ENCODE peak calls at places on chromosomes 2 and 18, in nine cellular contexts. One of them, this sample, is unnamed.

GRCh38 chr2:65067806-65068553 is 11.8 kb downstream of the CEP68 start:
- DNase-seq in nephron progenitor cell: no peak
- DNase-seq in hepatocyte: no peak
- DNase-seq in AG08396: no peak
- DNase-seq in Calu3: no peak
- DNase-seq in GM12892: no peak
- DNase-seq in fibroblast of villous mesenchyme: no peak
- DNase-seq in HepG2: no peak
- DNase-seq in HTR-8/SVneo: no peak
- DNase-seq in this sample: no peak

GRCh38 chr18:75644871-75645270 is 217.4 kb upstream of the SMIM21 start:
- DNase-seq in fibroblast of villous mesenchyme: no peak
- DNase-seq in HTR-8/SVneo: no peak
- DNase-seq in HepG2: no peak
- DNase-seq in GM12892: no peak
- DNase-seq in Calu3: no peak
- DNase-seq in nephron progenitor cell: no peak
- DNase-seq in AG08396: no peak
- DNase-seq in hepatocyte: no peak
- DNase-seq in this sample: no peak

GRCh38 chr18:51622676-51623075 is 425.2 kb upstream of the MEX3C start:
- DNase-seq in HepG2: no peak
- DNase-seq in GM12892: no peak
- DNase-seq in fibroblast of villous mesenchyme: no peak
- DNase-seq in AG08396: no peak
- DNase-seq in nephron progenitor cell: peak; percentile 14
- DNase-seq in HTR-8/SVneo: no peak
- DNase-seq in hepatocyte: no peak
- DNase-seq in Calu3: no peak
- DNase-seq in this sample: no peak

GRCh38 chr2:20501974-20502373 is 55.1 kb downstream of the RHOB start:
- DNase-seq in Calu3: no peak
- DNase-seq in fibroblast of villous mesenchyme: peak; percentile 100
- DNase-seq in HTR-8/SVneo: peak; percentile 69
- DNase-seq in nephron progenitor cell: no peak
- DNase-seq in GM12892: no peak
- DNase-seq in HepG2: no peak
- DNase-seq in hepatocyte: peak; percentile 54
- DNase-seq in AG08396: peak; percentile 52
- DNase-seq in this sample: no peak

GRCh38 chr2:41710944-41711343 is 336.9 kb upstream of the PKDCC start:
- DNase-seq in nephron progenitor cell: no peak
- DNase-seq in GM12892: no peak
- DNase-seq in HepG2: no peak
- DNase-seq in fibroblast of villous mesenchyme: no peak
- DNase-seq in HTR-8/SVneo: no peak
- DNase-seq in AG08396: no peak
- DNase-seq in Calu3: no peak
- DNase-seq in hepatocyte: no peak
- DNase-seq in this sample: no peak

GRCh38 chr2:65528241-65528574 is 95.8 kb upstream of the SPRED2 start:
- DNase-seq in HepG2: no peak
- DNase-seq in hepatocyte: peak; percentile 17
- DNase-seq in nephron progenitor cell: no peak
- DNase-seq in GM12892: no peak
- DNase-seq in Calu3: no peak
- DNase-seq in HTR-8/SVneo: no peak
- DNase-seq in fibroblast of villous mesenchyme: no peak
- DNase-seq in AG08396: no peak
- DNase-seq in this sample: peak; percentile 77

GRCh38 chr2:207513577-207514257 is 16.0 kb upstream of the CREB1 start:
- DNase-seq in AG08396: peak; percentile 69
- DNase-seq in GM12892: no peak
- DNase-seq in HepG2: no peak
- DNase-seq in nephron progenitor cell: no peak
- DNase-seq in hepatocyte: no peak
- DNase-seq in Calu3: no peak
- DNase-seq in HTR-8/SVneo: peak; percentile 62
- DNase-seq in fibroblast of villous mesenchyme: peak; percentile 92
- DNase-seq in this sample: no peak

GRCh38 chr2:226985227-226985946 is 149.5 kb downstream of the RHBDD1 start:
- DNase-seq in hepatocyte: peak; percentile 81
- DNase-seq in HTR-8/SVneo: peak; percentile 56
- DNase-seq in HepG2: peak; percentile 72
- DNase-seq in AG08396: peak; percentile 62
- DNase-seq in Calu3: peak; percentile 40
- DNase-seq in fibroblast of villous mesenchyme: peak; percentile 90
- DNase-seq in nephron progenitor cell: peak; percentile 17
- DNase-seq in GM12892: no peak
- DNase-seq in this sample: peak; percentile 77

GRCh38 chr2:217734999-217735398 is 267.8 kb downstream of the TNS1 start:
- DNase-seq in hepatocyte: no peak
- DNase-seq in HTR-8/SVneo: no peak
- DNase-seq in fibroblast of villous mesenchyme: no peak
- DNase-seq in HepG2: no peak
- DNase-seq in nephron progenitor cell: no peak
- DNase-seq in GM12892: no peak
- DNase-seq in Calu3: no peak
- DNase-seq in AG08396: no peak
- DNase-seq in this sample: peak; percentile 20

GRCh38 chr2:59910176-59910575 is 643.3 kb downstream of the BCL11A start:
- DNase-seq in AG08396: no peak
- DNase-seq in HepG2: no peak
- DNase-seq in fibroblast of villous mesenchyme: no peak
- DNase-seq in nephron progenitor cell: no peak
- DNase-seq in hepatocyte: no peak
- DNase-seq in HTR-8/SVneo: no peak
- DNase-seq in GM12892: no peak
- DNase-seq in Calu3: no peak
- DNase-seq in this sample: no peak

GRCh38 chr2:212922701-212923100 is 228.7 kb downstream of the IKZF2 start:
- DNase-seq in AG08396: no peak
- DNase-seq in Calu3: no peak
- DNase-seq in GM12892: no peak
- DNase-seq in fibroblast of villous mesenchyme: no peak
- DNase-seq in nephron progenitor cell: no peak
- DNase-seq in HepG2: no peak
- DNase-seq in hepatocyte: no peak
- DNase-seq in HTR-8/SVneo: no peak
- DNase-seq in this sample: no peak

GRCh38 chr18:23105581-23106219 is 29.6 kb upstream of the CABLES1 start:
- DNase-seq in HepG2: no peak
- DNase-seq in fibroblast of villous mesenchyme: no peak
- DNase-seq in hepatocyte: no peak
- DNase-seq in Calu3: peak; percentile 17
- DNase-seq in nephron progenitor cell: no peak
- DNase-seq in AG08396: no peak
- DNase-seq in HTR-8/SVneo: no peak
- DNase-seq in GM12892: no peak
- DNase-seq in this sample: peak; percentile 31

GRCh38 chr2:86592547-86593230 is 29.4 kb upstream of the CHMP3 start:
- DNase-seq in HepG2: no peak
- DNase-seq in AG08396: no peak
- DNase-seq in hepatocyte: no peak
- DNase-seq in GM12892: no peak
- DNase-seq in fibroblast of villous mesenchyme: no peak
- DNase-seq in Calu3: no peak
- DNase-seq in HTR-8/SVneo: no peak
- DNase-seq in nephron progenitor cell: no peak
- DNase-seq in this sample: no peak

GRCh38 chr18:61851940-61852451 is 40.8 kb downstream of the RNF152 start:
- DNase-seq in HepG2: no peak
- DNase-seq in fibroblast of villous mesenchyme: peak; percentile 56
- DNase-seq in HTR-8/SVneo: no peak
- DNase-seq in GM12892: no peak
- DNase-seq in hepatocyte: no peak
- DNase-seq in Calu3: no peak
- DNase-seq in nephron progenitor cell: no peak
- DNase-seq in AG08396: no peak
- DNase-seq in this sample: no peak

GRCh38 chr2:195660265-195660890 is 3.4 kb downstream of the SLC39A10 start:
- DNase-seq in HTR-8/SVneo: peak; percentile 35
- DNase-seq in fibroblast of villous mesenchyme: peak; percentile 86
- DNase-seq in Calu3: peak; percentile 82
- DNase-seq in HepG2: peak; percentile 65
- DNase-seq in nephron progenitor cell: peak; percentile 71
- DNase-seq in AG08396: peak; percentile 41
- DNase-seq in hepatocyte: peak; percentile 87
- DNase-seq in GM12892: no peak
- DNase-seq in this sample: peak; percentile 74

GRCh38 chr2:62569907-62570793 is 64.2 kb upstream of the TMEM17 start:
- DNase-seq in GM12892: no peak
- DNase-seq in nephron progenitor cell: peak; percentile 23
- DNase-seq in hepatocyte: peak; percentile 79
- DNase-seq in AG08396: no peak
- DNase-seq in Calu3: peak; percentile 62
- DNase-seq in HTR-8/SVneo: no peak
- DNase-seq in HepG2: peak; percentile 100
- DNase-seq in fibroblast of villous mesenchyme: no peak
- DNase-seq in this sample: peak; percentile 54

GRCh38 chr18:74715865-74716712 is 118.4 kb downstream of the ZNF407 start:
- DNase-seq in Calu3: no peak
- DNase-seq in fibroblast of villous mesenchyme: no peak
- DNase-seq in HTR-8/SVneo: no peak
- DNase-seq in GM12892: no peak
- DNase-seq in AG08396: no peak
- DNase-seq in hepatocyte: no peak
- DNase-seq in nephron progenitor cell: no peak
- DNase-seq in HepG2: peak; percentile 49
- DNase-seq in this sample: peak; percentile 15

GRCh38 chr2:237157551-237158102 is 71.9 kb downstream of the COPS8 start:
- DNase-seq in fibroblast of villous mesenchyme: no peak
- DNase-seq in hepatocyte: no peak
- DNase-seq in GM12892: no peak
- DNase-seq in HTR-8/SVneo: no peak
- DNase-seq in AG08396: no peak
- DNase-seq in Calu3: no peak
- DNase-seq in nephron progenitor cell: no peak
- DNase-seq in HepG2: no peak
- DNase-seq in this sample: no peak

GRCh38 chr2:206823178-206823577 is 57.8 kb downstream of the FASTKD2 start:
- DNase-seq in hepatocyte: no peak
- DNase-seq in AG08396: no peak
- DNase-seq in GM12892: no peak
- DNase-seq in fibroblast of villous mesenchyme: peak; percentile 52
- DNase-seq in Calu3: no peak
- DNase-seq in HTR-8/SVneo: no peak
- DNase-seq in nephron progenitor cell: no peak
- DNase-seq in HepG2: no peak
- DNase-seq in this sample: no peak

GRCh38 chr2:218605438-218605837 is 2.3 kb upstream of the PLCD4 start:
- DNase-seq in hepatocyte: peak; percentile 50
- DNase-seq in GM12892: no peak
- DNase-seq in fibroblast of villous mesenchyme: peak; percentile 40
- DNase-seq in HepG2: no peak
- DNase-seq in nephron progenitor cell: no peak
- DNase-seq in Calu3: peak; percentile 36
- DNase-seq in AG08396: peak; percentile 27
- DNase-seq in HTR-8/SVneo: no peak
- DNase-seq in this sample: no peak

GRCh38 chr2:172964511-172964910 is 111.1 kb upstream of the MAP3K20 start:
- DNase-seq in nephron progenitor cell: no peak
- DNase-seq in hepatocyte: no peak
- DNase-seq in Calu3: no peak
- DNase-seq in AG08396: peak; percentile 17
- DNase-seq in GM12892: no peak
- DNase-seq in fibroblast of villous mesenchyme: no peak
- DNase-seq in HTR-8/SVneo: no peak
- DNase-seq in HepG2: no peak
- DNase-seq in this sample: no peak

GRCh38 chr2:238418999-238419546 is 7.7 kb upstream of the ASB1 start:
- DNase-seq in Calu3: no peak
- DNase-seq in hepatocyte: no peak
- DNase-seq in HepG2: no peak
- DNase-seq in nephron progenitor cell: no peak
- DNase-seq in GM12892: no peak
- DNase-seq in fibroblast of villous mesenchyme: no peak
- DNase-seq in HTR-8/SVneo: no peak
- DNase-seq in AG08396: no peak
- DNase-seq in this sample: no peak

GRCh38 chr2:10281891-10282290 is 20.8 kb upstream of the HPCAL1 start:
- DNase-seq in HTR-8/SVneo: no peak
- DNase-seq in nephron progenitor cell: no peak
- DNase-seq in AG08396: no peak
- DNase-seq in hepatocyte: no peak
- DNase-seq in GM12892: no peak
- DNase-seq in fibroblast of villous mesenchyme: no peak
- DNase-seq in HepG2: no peak
- DNase-seq in Calu3: no peak
- DNase-seq in this sample: no peak

GRCh38 chr18:26771524-26771923 is 94.0 kb downstream of the AQP4 start:
- DNase-seq in HepG2: peak; percentile 6
- DNase-seq in fibroblast of villous mesenchyme: no peak
- DNase-seq in Calu3: peak; percentile 35
- DNase-seq in GM12892: no peak
- DNase-seq in hepatocyte: peak; percentile 45
- DNase-seq in HTR-8/SVneo: no peak
- DNase-seq in AG08396: no peak
- DNase-seq in nephron progenitor cell: no peak
- DNase-seq in this sample: no peak

GRCh38 chr2:1654696-1655374 is 89.5 kb downstream of the PXDN start:
- DNase-seq in Calu3: no peak
- DNase-seq in fibroblast of villous mesenchyme: no peak
- DNase-seq in AG08396: no peak
- DNase-seq in nephron progenitor cell: no peak
- DNase-seq in HepG2: no peak
- DNase-seq in hepatocyte: no peak
- DNase-seq in GM12892: no peak
- DNase-seq in HTR-8/SVneo: no peak
- DNase-seq in this sample: no peak

GRCh38 chr18:49560277-49561126 is 1.4 kb upstream of the LIPG start:
- DNase-seq in hepatocyte: peak; percentile 64
- DNase-seq in HepG2: no peak
- DNase-seq in AG08396: no peak
- DNase-seq in Calu3: peak; percentile 57
- DNase-seq in HTR-8/SVneo: no peak
- DNase-seq in nephron progenitor cell: peak; percentile 46
- DNase-seq in fibroblast of villous mesenchyme: no peak
- DNase-seq in GM12892: no peak
- DNase-seq in this sample: peak; percentile 72

GRCh38 chr2:240421396-240421795 is 14.1 kb upstream of the GPC1 start:
- DNase-seq in fibroblast of villous mesenchyme: no peak
- DNase-seq in Calu3: no peak
- DNase-seq in nephron progenitor cell: no peak
- DNase-seq in HTR-8/SVneo: no peak
- DNase-seq in hepatocyte: no peak
- DNase-seq in HepG2: no peak
- DNase-seq in GM12892: no peak
- DNase-seq in AG08396: no peak
- DNase-seq in this sample: no peak